ENCODE peak calls at places on chromosomes 7 and 10, in eight cellular contexts. U is NT2/D1; S is CD8-positive, alpha-beta T cell; A is Peyer's patch; W is CD4-positive, alpha-beta memory T cell; N is right atrium auricular region; R is astrocyte; O is stomach. Y is an unnamed sample. For H3K27me3, the result is how much of the 10 kb centered on the place peaks cover.

GRCh38 chr10:63456437-63457210 is 9.2 kb downstream of the JMJD1C start:
- DNase-seq in U (no peak), S (no peak), A (no peak), W (no peak), N (no peak), R (peak), O (no peak), Y (no peak)

GRCh38 chr7:21850531-21851285 is 95.0 kb downstream of the CDCA7L start:
- DNase-seq in U (no peak), S (no peak), A (no peak), W (no peak), N (no peak), R (peak), O (no peak), Y (no peak)

GRCh38 chr7:46934198-46934825 is 647.6 kb downstream of the TNS3 start:
- DNase-seq in U (no peak), S (no peak), A (no peak), W (no peak), N (no peak), R (peak), O (no peak), Y (no peak)

GRCh38 chr10:13483951-13484350 is 44.9 kb downstream of the BEND7 start:
- DNase-seq in U (no peak), S (no peak), A (peak), W (no peak), N (no peak), R (no peak), O (peak), Y (no peak)

GRCh38 chr7:74271742-74272141 is 17.5 kb upstream of the CLIP2 start:
- DNase-seq in U (no peak), S (no peak), A (no peak), W (no peak), N (no peak), R (no peak), O (no peak), Y (peak)

GRCh38 chr10:19659920-19660655 is 156.1 kb upstream of the PLXDC2 start:
- DNase-seq in U (no peak), S (no peak), A (no peak), W (no peak), N (no peak), R (peak), O (no peak), Y (no peak)

GRCh38 chr10:132641966-132642731 is 104.6 kb downstream of the INPP5A start:
- DNase-seq in U (no peak), S (no peak), A (no peak), W (no peak), N (no peak), R (no peak), O (no peak), Y (no peak)

GRCh38 chr7:105000190-105000589 is 13.8 kb upstream of the KMT2E start:
- DNase-seq in U (no peak), S (no peak), A (no peak), W (no peak), N (no peak), R (no peak), O (no peak), Y (peak)

DNA sequence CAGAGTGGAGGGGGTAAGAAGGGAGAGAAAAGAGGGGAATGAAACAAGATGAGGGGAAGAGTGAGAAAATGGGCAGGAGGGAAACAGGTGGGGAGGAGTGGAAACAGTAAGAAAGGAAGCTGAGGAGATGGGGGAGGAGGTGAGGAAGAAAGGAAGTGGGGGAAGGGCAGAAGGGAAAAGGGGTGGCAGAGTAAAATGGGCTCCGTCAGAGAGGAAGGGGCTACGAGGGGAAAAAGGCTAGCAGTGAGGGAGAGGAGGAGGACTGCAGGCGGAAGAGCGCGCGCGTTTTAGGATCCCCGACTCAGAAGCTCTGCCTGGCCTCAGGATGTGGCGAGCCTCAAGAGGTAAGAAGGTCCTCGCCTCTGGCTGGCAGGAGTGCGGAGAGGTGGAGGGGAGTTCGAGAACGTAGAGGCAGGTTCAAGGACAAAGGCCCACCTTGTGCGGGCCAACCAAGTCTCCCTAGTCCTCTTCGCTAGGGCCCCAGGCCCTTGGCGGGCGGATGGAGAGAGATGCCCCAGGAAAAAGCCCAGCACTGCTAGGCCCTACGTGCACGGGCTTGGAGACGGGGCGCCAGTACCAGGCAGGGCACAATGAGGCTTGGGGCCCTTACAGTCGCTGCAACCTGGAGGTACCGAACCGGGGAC is 5.8 kb upstream of the NKX2-3 start:
- DNase-seq in U (no peak), S (no peak), A (no peak), W (no peak), N (no peak), R (no peak), O (no peak), Y (no peak)
- H3K27me3 ChIP-seq in U (half or more), S (under half), A (under half), W (under half), N (half or more), R (half or more), O (half or more), Y (half or more)

GRCh38 chr7:100604976-100605911 is 3.1 kb downstream of the PCOLCE start:
- DNase-seq in U (no peak), S (no peak), A (peak), W (peak), N (no peak), R (no peak), O (peak), Y (peak)

GRCh38 chr7:100606313-100606712 is 4.2 kb downstream of the PCOLCE start:
- DNase-seq in U (no peak), S (no peak), A (no peak), W (no peak), N (no peak), R (no peak), O (no peak), Y (no peak)

GRCh38 chr7:100602889-100603696 is 930 bp downstream of the PCOLCE start:
- DNase-seq in U (peak), S (no peak), A (peak), W (no peak), N (peak), R (peak), O (no peak), Y (peak)

GRCh38 chr7:100603697-100604077 is 1.5 kb downstream of the PCOLCE start:
- DNase-seq in U (no peak), S (no peak), A (no peak), W (no peak), N (no peak), R (no peak), O (no peak), Y (no peak)

GRCh38 chr7:100604078-100604975 is 2.2 kb downstream of the PCOLCE start:
- DNase-seq in U (no peak), S (peak), A (peak), W (peak), N (peak), R (no peak), O (peak), Y (peak)
- H3K27me3 ChIP-seq in U (under half), S (under half), A (under half), W (under half), N (under half), R (under half), O (under half), Y (under half)

GRCh38 chr7:97006951-97007861 is 1.9 kb downstream of the DLX6 start:
- DNase-seq in U (no peak), S (no peak), A (no peak), W (no peak), N (no peak), R (no peak), O (no peak), Y (no peak)
- H3K27me3 ChIP-seq in U (half or more), S (half or more), A (half or more), W (half or more), N (half or more), R (half or more), O (half or more), Y (half or more)

DNA sequence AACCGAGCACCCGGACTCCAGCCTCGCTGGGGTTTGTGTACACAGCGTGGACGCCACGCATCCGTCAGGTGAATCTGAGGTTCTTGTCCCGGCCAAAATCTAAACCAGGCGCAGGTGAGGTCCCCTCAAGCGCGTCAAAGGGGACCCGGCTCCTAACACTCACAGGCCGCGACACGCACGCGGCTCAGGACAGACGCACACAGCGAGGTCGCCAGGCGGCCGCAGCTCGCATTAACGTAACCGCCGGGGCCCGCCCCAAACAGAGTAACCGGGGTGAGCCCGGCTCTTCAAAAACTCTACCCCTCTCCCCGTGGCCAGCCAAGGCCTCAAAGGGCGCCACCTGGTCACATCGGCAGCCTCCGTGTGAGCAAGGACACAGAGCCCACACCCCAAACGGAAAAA is 10.7 kb upstream of the NKX2-3 start:
- DNase-seq in U (no peak), S (no peak), A (no peak), W (no peak), N (no peak), R (no peak), O (no peak), Y (no peak)
- H3K27me3 ChIP-seq in U (half or more), S (under half), A (under half), W (under half), N (half or more), R (half or more), O (half or more), Y (under half)

DNA sequence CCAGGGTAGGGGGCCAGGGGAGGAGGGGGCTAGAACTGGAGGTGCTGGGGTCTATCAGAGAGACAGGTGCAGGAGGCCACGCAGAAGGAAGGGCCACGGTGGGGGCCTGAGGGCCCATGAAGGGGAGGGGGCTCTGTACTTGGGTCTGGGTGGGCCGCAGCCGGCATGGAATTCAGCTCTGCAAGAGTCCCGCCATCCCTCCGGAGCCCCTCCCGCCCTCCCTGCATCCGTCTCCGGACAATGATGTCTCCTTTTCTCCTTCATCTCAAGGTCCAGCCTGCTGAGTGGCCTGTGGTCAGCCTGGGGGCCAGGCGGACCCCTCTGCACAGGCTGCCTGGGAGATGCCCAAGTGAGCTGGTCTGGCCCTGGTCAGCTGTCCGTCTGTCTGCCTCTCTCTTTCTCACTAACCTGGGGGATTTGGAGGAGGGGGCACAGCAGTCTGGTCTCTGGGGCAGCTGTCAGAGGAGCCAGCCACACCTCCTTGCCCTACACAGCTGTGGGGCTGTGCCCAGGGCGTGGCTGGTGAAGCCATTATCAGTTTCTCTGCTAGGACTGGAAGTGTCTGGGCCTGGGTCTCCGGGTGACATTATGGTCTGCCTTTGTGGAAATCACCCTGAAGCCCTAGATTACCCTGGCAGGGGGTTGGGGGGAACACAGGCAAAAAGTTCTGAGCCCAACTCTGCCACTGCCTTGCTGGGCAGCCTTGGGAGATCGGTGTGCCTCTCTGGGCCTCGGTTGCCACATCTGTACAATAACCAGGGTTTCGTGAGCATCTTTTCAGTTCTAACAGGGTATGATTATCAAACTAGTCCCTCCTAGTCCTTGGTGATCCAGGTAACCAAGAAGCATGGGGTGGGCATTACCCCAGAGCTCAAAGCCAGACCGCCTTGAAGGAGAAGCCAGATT is 19.0 kb upstream of the HSPB1 start:
- DNase-seq in U (no peak), S (no peak), A (no peak), W (no peak), N (no peak), R (no peak), O (no peak), Y (no peak)
- H3K27me3 ChIP-seq in U (half or more), S (under half), A (under half), W (under half), N (under half), R (under half), O (under half), Y (under half)

GRCh38 chr10:5871596-5871995 is 18.1 kb downstream of the ANKRD16 start:
- DNase-seq in U (no peak), S (no peak), A (no peak), W (no peak), N (no peak), R (no peak), O (no peak), Y (no peak)
- H3K27me3 ChIP-seq in U (under half), S (under half), A (under half), W (under half), N (under half), R (under half), O (under half), Y (under half)

GRCh38 chr10:69552268-69552667 is 21.0 kb downstream of the NEUROG3 start:
- DNase-seq in U (no peak), S (no peak), A (no peak), W (no peak), N (no peak), R (no peak), O (no peak), Y (no peak)
- H3K27me3 ChIP-seq in U (under half), S (under half), A (under half), W (under half), N (under half), R (under half), O (under half), Y (under half)

DNA sequence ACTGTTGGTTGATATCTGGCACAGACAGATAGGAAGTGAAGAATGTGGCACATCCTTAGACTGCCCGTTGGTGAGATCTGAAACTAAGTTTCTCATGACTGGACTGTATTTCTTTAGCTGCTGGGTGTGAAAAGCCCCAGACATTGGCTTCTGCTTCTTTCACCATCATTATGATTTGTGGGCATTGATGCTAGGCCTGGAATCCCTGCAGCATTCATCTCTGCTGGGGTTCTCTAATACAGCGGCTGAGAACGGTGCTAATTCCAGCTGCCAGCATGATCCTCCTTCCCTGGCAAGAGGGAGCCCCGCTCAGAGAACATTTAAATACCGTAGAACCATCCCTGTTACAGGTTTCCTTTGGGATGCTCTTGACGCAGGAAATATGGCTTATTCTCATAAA is 26.2 kb downstream of the RBM20 start:
- DNase-seq in U (no peak), S (no peak), A (no peak), W (no peak), N (no peak), R (no peak), O (no peak), Y (no peak)
- H3K27me3 ChIP-seq in U (under half), S (under half), A (under half), W (under half), N (under half), R (under half), O (under half), Y (under half)

GRCh38 chr7:27213904-27214586 is 14.2 kb upstream of the HOXA13 start:
- DNase-seq in U (no peak), S (no peak), A (no peak), W (no peak), N (peak), R (no peak), O (no peak), Y (no peak)
- H3K27me3 ChIP-seq in U (half or more), S (under half), A (under half), W (under half), N (under half), R (half or more), O (half or more), Y (half or more)